ENCODE peak calls at places on chromosomes 5 and 9, in four cellular contexts. One of them, this sample, is unnamed.

GRCh38 chr5:125376059-125376641 is 629.7 kb upstream of the ZNF608 start:
- DNase-seq in HFFc6: no peak
- DNase-seq in left ventricle myocardium inferior: no peak
- DNase-seq in amniotic epithelial cell: peak
- DNase-seq in this sample: no peak

GRCh38 chr5:135743684-135744083 is 90.8 kb upstream of the SLC25A48 start:
- DNase-seq in amniotic epithelial cell: peak
- DNase-seq in HFFc6: no peak
- DNase-seq in left ventricle myocardium inferior: no peak
- DNase-seq in this sample: no peak

GRCh38 chr9:6567140-6567591 is 78.4 kb downstream of the GLDC start:
- DNase-seq in amniotic epithelial cell: peak
- DNase-seq in left ventricle myocardium inferior: no peak
- DNase-seq in HFFc6: peak
- DNase-seq in this sample: peak

GRCh38 chr5:33370135-33370472 is 70.7 kb upstream of the TARS1 start:
- DNase-seq in left ventricle myocardium inferior: no peak
- DNase-seq in HFFc6: peak
- DNase-seq in amniotic epithelial cell: peak
- DNase-seq in this sample: peak

GRCh38 chr9:123011878-123012528 is 21.5 kb upstream of the GPR21 start:
- DNase-seq in HFFc6: no peak
- DNase-seq in left ventricle myocardium inferior: no peak
- DNase-seq in amniotic epithelial cell: peak
- DNase-seq in this sample: no peak

GRCh38 chr5:77851229-77852067 is 75.3 kb upstream of the TBCA start:
- DNase-seq in amniotic epithelial cell: peak
- DNase-seq in HFFc6: no peak
- DNase-seq in left ventricle myocardium inferior: no peak
- DNase-seq in this sample: peak

GRCh38 chr5:66903709-66904108 is 292.9 kb downstream of the CD180 start:
- DNase-seq in amniotic epithelial cell: no peak
- DNase-seq in HFFc6: no peak
- DNase-seq in left ventricle myocardium inferior: no peak
- DNase-seq in this sample: no peak

GRCh38 chr5:139698461-139699146 is 50.5 kb downstream of the CXXC5 start:
- DNase-seq in left ventricle myocardium inferior: peak
- DNase-seq in HFFc6: peak
- DNase-seq in amniotic epithelial cell: peak
- DNase-seq in this sample: peak

GRCh38 chr5:57009811-57010210 is 57.9 kb upstream of the MIER3 start:
- DNase-seq in left ventricle myocardium inferior: no peak
- DNase-seq in amniotic epithelial cell: no peak
- DNase-seq in HFFc6: no peak
- DNase-seq in this sample: no peak